ENCODE peak calls at places on chromosomes 2 and 18, in six cellular contexts. Q, P, V, K, A and C are unnamed samples.
A peak's percentile ranks its signal among the peaks of the same experiment; 100 is the strongest.

GRCh38 chr2:3849213-3849612 is 145.8 kb downstream of the DCDC2C start:
- DNase-seq in K (no peak), A (no peak), Q (no peak), V (no peak), P (no peak), C (no peak)

GRCh38 chr2:238344517-238344916 is 24.2 kb downstream of the TRAF3IP1 start:
- DNase-seq in Q (no peak), V (no peak), P (no peak), A (no peak), K (no peak), C (no peak)

GRCh38 chr2:27993950-27994728 is 103.6 kb downstream of the BABAM2 start:
- DNase-seq in P (no peak), V (no peak), A (no peak), Q (no peak), K (no peak), C (no peak)

GRCh38 chr18:31156831-31157763 is 5.6 kb downstream of the DSC1 start:
- DNase-seq in A (no peak), Q (peak; percentile 30), P (no peak), V (no peak), K (no peak), C (peak; percentile 29)

GRCh38 chr18:43805646-43806194 is 528.4 kb upstream of the SYT4 start:
- DNase-seq in Q (no peak), A (no peak), K (no peak), P (no peak), V (peak; percentile 64), C (no peak)

GRCh38 chr2:173955867-173956266 is 9.3 kb downstream of the SP3 start:
- DNase-seq in V (no peak), Q (no peak), A (no peak), P (no peak), K (no peak), C (no peak)

GRCh38 chr2:67516899-67517530 is 119.9 kb downstream of the ETAA1 start:
- DNase-seq in K (no peak), P (no peak), A (no peak), Q (no peak), V (no peak), C (no peak)

GRCh38 chr18:14914771-14915170 is 166.8 kb downstream of the ANKRD30B start:
- DNase-seq in K (no peak), A (no peak), V (no peak), Q (peak; percentile 3), P (no peak), C (no peak)

GRCh38 chr2:200148366-200148765 is 158.1 kb upstream of the SPATS2L start:
- DNase-seq in P (no peak), V (no peak), Q (no peak), K (no peak), A (no peak), C (no peak)

GRCh38 chr18:8724452-8724851 is 19.1 kb downstream of the MTCL1 start:
- DNase-seq in V (no peak), K (no peak), Q (peak; percentile 45), P (no peak), A (no peak), C (no peak)

DNA sequence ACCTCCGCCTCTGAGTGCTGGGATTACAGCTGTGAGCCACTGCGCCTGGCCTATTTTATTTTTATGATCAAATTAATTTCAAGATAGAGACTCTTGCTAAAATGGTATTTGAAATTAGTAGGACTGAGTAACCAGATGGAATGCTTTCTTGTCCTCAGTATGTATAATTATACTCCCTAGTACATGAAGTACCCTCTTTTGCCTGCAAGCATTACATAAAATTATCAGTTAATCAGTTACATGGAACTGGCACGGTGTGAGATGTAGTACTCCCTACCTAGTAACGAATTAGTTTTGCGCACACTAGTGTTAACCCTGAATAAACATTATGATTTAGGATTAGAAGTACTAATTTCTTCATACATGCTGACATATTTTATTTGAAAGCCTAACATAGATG is 41.6 kb downstream of the RBBP8 start:
- DNase-seq in P (no peak), K (no peak), V (no peak), Q (no peak), A (no peak), C (no peak)
- H3K4me3 ChIP-seq in P (no peak overlapping the region), K (no peak overlapping the region), V (no peak overlapping the region), Q (no peak overlapping the region), A (no peak overlapping the region), C (no peak overlapping the region)

GRCh38 chr2:239588451-239589269 is 187.8 kb upstream of the HDAC4 start:
- DNase-seq in A (no peak), P (no peak), Q (no peak), V (no peak), K (no peak), C (no peak)
- H3K4me1 ChIP-seq in A (no peaks in the 10 kb centered on the region), P (no peaks in the 10 kb centered on the region), Q (no peaks in the 10 kb centered on the region), V (no peaks in the 10 kb centered on the region), K (no peaks in the 10 kb centered on the region), C (no peaks in the 10 kb centered on the region)

GRCh38 chr2:231168460-231169139 is 29.8 kb upstream of the ARMC9 start:
- DNase-seq in Q (no peak), V (no peak), K (no peak), A (no peak), P (no peak), C (no peak)

GRCh38 chr2:231170058-231170457 is 28.4 kb upstream of the ARMC9 start:
- DNase-seq in Q (no peak), K (no peak), A (no peak), V (no peak), P (no peak), C (no peak)

GRCh38 chr2:231172020-231172419 is 26.4 kb upstream of the ARMC9 start:
- DNase-seq in P (no peak), A (no peak), K (no peak), Q (no peak), V (no peak), C (no peak)

GRCh38 chr2:231167745-231168459 is 30.5 kb upstream of the ARMC9 start:
- DNase-seq in A (no peak), K (no peak), P (no peak), Q (no peak), V (no peak), C (no peak)

DNA sequence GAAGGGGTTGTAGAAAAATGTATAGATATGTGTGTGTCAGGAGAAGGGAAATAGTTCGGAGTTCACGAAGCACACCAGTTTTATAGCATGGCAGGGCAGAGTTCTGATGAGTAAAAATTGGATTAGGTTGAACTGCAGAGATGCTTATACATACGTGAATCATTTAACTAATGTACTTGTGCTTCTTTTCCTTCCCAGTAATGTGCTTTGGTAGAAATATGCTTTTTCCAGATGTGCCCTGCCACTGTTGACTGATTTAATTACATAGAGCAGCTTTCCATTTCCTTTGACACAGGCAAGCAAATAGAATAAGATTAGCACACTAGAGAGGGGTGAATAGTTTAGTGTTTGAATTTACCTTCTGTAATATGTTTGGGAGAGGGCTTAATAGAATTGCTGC is 29.0 kb upstream of the ARMC9 start:
- DNase-seq in P (no peak), K (no peak), V (no peak), A (no peak), Q (no peak), C (no peak)
- H3K36me3 ChIP-seq in P (peaks cover 97% of the 10 kb centered on the region), K (peaks cover 14% of the 10 kb centered on the region), V (peaks cover 21% of the 10 kb centered on the region), A (peaks cover 36% of the 10 kb centered on the region), Q (peaks cover 35% of the 10 kb centered on the region), C (peaks cover 56% of the 10 kb centered on the region)

GRCh38 chr18:74508366-74508765 is 12.2 kb downstream of the CNDP2 start:
- DNase-seq in V (no peak), A (no peak), Q (no peak), K (no peak), P (no peak), C (no peak)
- H3K4me3 ChIP-seq in V (no peak overlapping the region), A (no peak overlapping the region), Q (no peak overlapping the region), K (no peak overlapping the region), P (no peak overlapping the region), C (no peak overlapping the region)